ENCODE peak calls at places on chromosomes 2 and 18, in six cellular contexts. One of them, this sample, is unnamed.

GRCh38 chr2:150570712-150571111 is 83.2 kb upstream of the RND3 start:
- DNase-seq in SK-N-SH: no peak
- DNase-seq in GM12878: no peak
- DNase-seq in HepG2: no peak
- DNase-seq in K562: no peak
- DNase-seq in H1: no peak
- DNase-seq in this sample: no peak

GRCh38 chr2:231355802-231356473 is 39.6 kb upstream of the B3GNT7 start:
- DNase-seq in K562: no peak
- DNase-seq in H1: no peak
- DNase-seq in GM12878: no peak
- DNase-seq in HepG2: no peak
- DNase-seq in SK-N-SH: peak; percentile 77
- DNase-seq in this sample: no peak

GRCh38 chr18:76467371-76468190 is 27.5 kb downstream of the ZNF516 start:
- DNase-seq in H1: no peak
- DNase-seq in SK-N-SH: peak; percentile 43
- DNase-seq in K562: no peak
- DNase-seq in GM12878: no peak
- DNase-seq in HepG2: no peak
- DNase-seq in this sample: no peak

GRCh38 chr18:71131918-71132317 is 843.1 kb downstream of the SOCS6 start:
- DNase-seq in H1: no peak
- DNase-seq in K562: no peak
- DNase-seq in GM12878: no peak
- DNase-seq in SK-N-SH: no peak
- DNase-seq in HepG2: no peak
- DNase-seq in this sample: no peak

GRCh38 chr18:72868666-72869661 is 1.2 kb upstream of the NETO1 start:
- DNase-seq in GM12878: no peak
- DNase-seq in K562: no peak
- DNase-seq in HepG2: no peak
- DNase-seq in SK-N-SH: peak; percentile 24
- DNase-seq in H1: no peak
- DNase-seq in this sample: no peak

GRCh38 chr2:237358721-237359595 is 55.0 kb downstream of the COL6A3 start:
- DNase-seq in K562: no peak
- DNase-seq in GM12878: no peak
- DNase-seq in HepG2: no peak
- DNase-seq in SK-N-SH: no peak
- DNase-seq in H1: no peak
- DNase-seq in this sample: no peak

GRCh38 chr2:217785544-217786045 is 217.2 kb downstream of the TNS1 start:
- DNase-seq in GM12878: no peak
- DNase-seq in H1: peak; percentile 53
- DNase-seq in K562: peak; percentile 68
- DNase-seq in SK-N-SH: peak; percentile 90
- DNase-seq in HepG2: peak; percentile 55
- DNase-seq in this sample: peak; percentile 61

GRCh38 chr2:231926180-231926741 is at the start of gene NPPC:
- DNase-seq in GM12878: no peak
- DNase-seq in K562: peak; percentile 66
- DNase-seq in SK-N-SH: peak; percentile 93
- DNase-seq in H1: no peak
- DNase-seq in HepG2: peak; percentile 62
- DNase-seq in this sample: peak; percentile 81

GRCh38 chr18:58221060-58221725 is 177.2 kb downstream of the NEDD4L start:
- DNase-seq in H1: peak; percentile 39
- DNase-seq in HepG2: peak; percentile 81
- DNase-seq in SK-N-SH: no peak
- DNase-seq in K562: peak; percentile 82
- DNase-seq in GM12878: no peak
- DNase-seq in this sample: no peak

GRCh38 chr2:43344911-43345373 is 118.5 kb upstream of the ZFP36L2 start:
- DNase-seq in GM12878: no peak
- DNase-seq in HepG2: no peak
- DNase-seq in H1: no peak
- DNase-seq in SK-N-SH: peak; percentile 68
- DNase-seq in K562: no peak
- DNase-seq in this sample: no peak

GRCh38 chr18:29154758-29155725 is 978.1 kb upstream of the CDH2 start:
- DNase-seq in HepG2: no peak
- DNase-seq in K562: no peak
- DNase-seq in SK-N-SH: no peak
- DNase-seq in H1: no peak
- DNase-seq in GM12878: no peak
- DNase-seq in this sample: no peak

GRCh38 chr2:146661494-146662096 is 1183.2 kb upstream of the ACVR2A start:
- DNase-seq in HepG2: peak; percentile 23
- DNase-seq in K562: peak; percentile 6
- DNase-seq in SK-N-SH: peak; percentile 3
- DNase-seq in GM12878: no peak
- DNase-seq in H1: no peak
- DNase-seq in this sample: no peak

GRCh38 chr2:241728627-241729026 is 5.8 kb upstream of the D2HGDH start:
- DNase-seq in K562: no peak
- DNase-seq in HepG2: no peak
- DNase-seq in H1: no peak
- DNase-seq in SK-N-SH: peak; percentile 23
- DNase-seq in GM12878: no peak
- DNase-seq in this sample: no peak

GRCh38 chr2:212777020-212777491 is 238.5 kb upstream of the ERBB4 start:
- DNase-seq in GM12878: peak; percentile 17
- DNase-seq in H1: no peak
- DNase-seq in K562: no peak
- DNase-seq in HepG2: peak; percentile 6
- DNase-seq in SK-N-SH: peak; percentile 29
- DNase-seq in this sample: no peak

GRCh38 chr18:63897072-63897471 is 9.6 kb downstream of the SERPINB2 start:
- DNase-seq in H1: no peak
- DNase-seq in SK-N-SH: no peak
- DNase-seq in K562: no peak
- DNase-seq in GM12878: no peak
- DNase-seq in HepG2: no peak
- DNase-seq in this sample: no peak

GRCh38 chr2:222969491-222969890 is 82.5 kb upstream of the KCNE4 start:
- DNase-seq in GM12878: no peak
- DNase-seq in SK-N-SH: no peak
- DNase-seq in H1: no peak
- DNase-seq in K562: no peak
- DNase-seq in HepG2: no peak
- DNase-seq in this sample: no peak

GRCh38 chr2:99593692-99594427 is 104.0 kb upstream of the REV1 start:
- DNase-seq in H1: no peak
- DNase-seq in K562: no peak
- DNase-seq in GM12878: no peak
- DNase-seq in HepG2: no peak
- DNase-seq in SK-N-SH: no peak
- DNase-seq in this sample: no peak

GRCh38 chr2:10408649-10409579 is 39.2 kb downstream of the ODC1 start:
- DNase-seq in H1: peak; percentile 84
- DNase-seq in K562: peak; percentile 93
- DNase-seq in GM12878: peak; percentile 71
- DNase-seq in HepG2: peak; percentile 87
- DNase-seq in SK-N-SH: peak; percentile 97
- DNase-seq in this sample: peak; percentile 80

GRCh38 chr2:216205486-216205885 is 96.3 kb downstream of the XRCC5 start:
- DNase-seq in GM12878: no peak
- DNase-seq in SK-N-SH: no peak
- DNase-seq in HepG2: no peak
- DNase-seq in K562: no peak
- DNase-seq in H1: no peak
- DNase-seq in this sample: no peak

GRCh38 chr18:38350141-38350540 is 784.5 kb upstream of the CELF4 start:
- DNase-seq in H1: no peak
- DNase-seq in GM12878: no peak
- DNase-seq in K562: no peak
- DNase-seq in HepG2: no peak
- DNase-seq in SK-N-SH: no peak
- DNase-seq in this sample: no peak

GRCh38 chr2:86825728-86826386 is 35.1 kb upstream of the CD8A start:
- DNase-seq in HepG2: no peak
- DNase-seq in K562: no peak
- DNase-seq in SK-N-SH: no peak
- DNase-seq in H1: no peak
- DNase-seq in GM12878: no peak
- DNase-seq in this sample: no peak

GRCh38 chr2:142124706-142125105 is 6.1 kb downstream of the LRP1B start:
- DNase-seq in H1: no peak
- DNase-seq in HepG2: no peak
- DNase-seq in GM12878: no peak
- DNase-seq in K562: no peak
- DNase-seq in SK-N-SH: no peak
- DNase-seq in this sample: no peak

GRCh38 chr2:14881663-14882327 is 249.3 kb downstream of the LRATD1 start:
- DNase-seq in H1: no peak
- DNase-seq in GM12878: no peak
- DNase-seq in HepG2: no peak
- DNase-seq in K562: no peak
- DNase-seq in SK-N-SH: no peak
- DNase-seq in this sample: no peak

GRCh38 chr2:26685943-26686839 is 6.3 kb upstream of the KCNK3 start:
- DNase-seq in GM12878: no peak
- DNase-seq in SK-N-SH: no peak
- DNase-seq in K562: no peak
- DNase-seq in HepG2: no peak
- DNase-seq in H1: no peak
- DNase-seq in this sample: no peak

GRCh38 chr2:10452334-10452733 is 4.2 kb upstream of the ODC1 start:
- DNase-seq in H1: no peak
- DNase-seq in GM12878: no peak
- DNase-seq in HepG2: peak; percentile 72
- DNase-seq in SK-N-SH: peak; percentile 80
- DNase-seq in K562: no peak
- DNase-seq in this sample: no peak

GRCh38 chr2:84494070-84494469 is 22.2 kb upstream of the DNAH6 start:
- DNase-seq in K562: no peak
- DNase-seq in H1: no peak
- DNase-seq in HepG2: no peak
- DNase-seq in GM12878: no peak
- DNase-seq in SK-N-SH: no peak
- DNase-seq in this sample: no peak

GRCh38 chr2:234960091-234961088 is 8.6 kb downstream of the SH3BP4 start:
- DNase-seq in HepG2: no peak
- DNase-seq in SK-N-SH: no peak
- DNase-seq in K562: no peak
- DNase-seq in GM12878: no peak
- DNase-seq in H1: no peak
- DNase-seq in this sample: no peak
- TF ChIP-seq POLR2AphosphoS5 in HepG2: peak; percentile 18
- TF ChIP-seq POLR2AphosphoS5 in SK-N-SH: no peak
- TF ChIP-seq POLR2AphosphoS5 in K562: no peak
- TF ChIP-seq POLR2AphosphoS5 in GM12878: no peak
- TF ChIP-seq POLR2AphosphoS5 in H1: no peak
- TF ChIP-seq POLR2AphosphoS5 in this sample: no peak

GRCh38 chr2:174158003-174158402 is 90.3 kb downstream of the OLA1 start:
- DNase-seq in SK-N-SH: peak; percentile 44
- DNase-seq in HepG2: peak; percentile 68
- DNase-seq in K562: peak; percentile 64
- DNase-seq in H1: no peak
- DNase-seq in GM12878: peak; percentile 16
- DNase-seq in this sample: peak; percentile 14
- TF ChIP-seq TAF1 in SK-N-SH: no peak
- TF ChIP-seq TAF1 in HepG2: no peak
- TF ChIP-seq TAF1 in K562: no peak
- TF ChIP-seq TAF1 in H1: no peak
- TF ChIP-seq TAF1 in GM12878: no peak
- TF ChIP-seq TAF1 in this sample: no peak

GRCh38 chr2:201130524-201131186 is 14.7 kb downstream of the CFLAR start:
- DNase-seq in SK-N-SH: no peak
- DNase-seq in H1: no peak
- DNase-seq in HepG2: no peak
- DNase-seq in GM12878: no peak
- DNase-seq in K562: no peak
- DNase-seq in this sample: no peak

GRCh38 chr2:201127570-201127969 is 11.6 kb downstream of the CFLAR start:
- DNase-seq in GM12878: no peak
- DNase-seq in H1: no peak
- DNase-seq in K562: no peak
- DNase-seq in HepG2: no peak
- DNase-seq in SK-N-SH: no peak
- DNase-seq in this sample: no peak

GRCh38 chr2:201126308-201127127 is 10.6 kb downstream of the CFLAR start:
- DNase-seq in GM12878: no peak
- DNase-seq in K562: no peak
- DNase-seq in SK-N-SH: no peak
- DNase-seq in H1: no peak
- DNase-seq in HepG2: no peak
- DNase-seq in this sample: no peak

GRCh38 chr2:201127128-201127521 is 11.2 kb downstream of the CFLAR start:
- DNase-seq in HepG2: no peak
- DNase-seq in K562: no peak
- DNase-seq in GM12878: no peak
- DNase-seq in H1: no peak
- DNase-seq in SK-N-SH: no peak
- DNase-seq in this sample: no peak

GRCh38 chr2:201129044-201129505 is 13.1 kb downstream of the CFLAR start:
- DNase-seq in GM12878: no peak
- DNase-seq in H1: no peak
- DNase-seq in K562: no peak
- DNase-seq in SK-N-SH: no peak
- DNase-seq in HepG2: peak; percentile 78
- DNase-seq in this sample: no peak
- TF ChIP-seq POLR2AphosphoS5 in GM12878: peak; percentile 85
- TF ChIP-seq POLR2AphosphoS5 in H1: no peak
- TF ChIP-seq POLR2AphosphoS5 in K562: no peak
- TF ChIP-seq POLR2AphosphoS5 in SK-N-SH: peak; percentile 22
- TF ChIP-seq POLR2AphosphoS5 in HepG2: no peak
- TF ChIP-seq POLR2AphosphoS5 in this sample: peak; percentile 65

GRCh38 chr18:74896390-74896991 is 298.8 kb downstream of the ZNF407 start:
- DNase-seq in H1: no peak
- DNase-seq in GM12878: no peak
- DNase-seq in K562: no peak
- DNase-seq in SK-N-SH: peak; percentile 20
- DNase-seq in HepG2: peak; percentile 62
- DNase-seq in this sample: no peak
- TF ChIP-seq TAF1 in H1: no peak
- TF ChIP-seq TAF1 in GM12878: no peak
- TF ChIP-seq TAF1 in K562: no peak
- TF ChIP-seq TAF1 in SK-N-SH: no peak
- TF ChIP-seq TAF1 in HepG2: no peak
- TF ChIP-seq TAF1 in this sample: no peak

DNA sequence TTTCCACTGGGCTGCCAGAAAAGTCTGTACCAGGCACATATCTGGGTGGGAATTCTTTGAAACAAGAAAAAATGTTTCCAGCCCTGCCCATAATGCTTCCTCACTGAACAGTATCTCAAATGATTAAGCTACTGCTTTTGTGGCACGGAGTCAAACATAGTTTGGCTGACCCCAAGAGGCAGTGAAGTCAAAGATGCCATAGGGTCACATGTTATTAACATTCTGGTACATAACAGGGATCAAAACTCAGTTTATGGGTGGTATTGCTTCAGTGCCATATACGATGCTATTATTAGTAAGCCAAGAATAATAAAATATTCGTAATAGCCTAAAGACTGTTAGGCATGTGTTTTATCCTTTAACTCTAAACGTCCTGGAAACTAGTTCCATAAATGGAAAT is 112.4 kb downstream of the FEZ2 start:
- DNase-seq in HepG2: no peak
- DNase-seq in SK-N-SH: no peak
- DNase-seq in H1: no peak
- DNase-seq in GM12878: no peak
- DNase-seq in K562: no peak
- DNase-seq in this sample: no peak
- TF ChIP-seq POLR2AphosphoS5 in HepG2: no peak
- TF ChIP-seq POLR2AphosphoS5 in SK-N-SH: peak; percentile 46
- TF ChIP-seq POLR2AphosphoS5 in H1: no peak
- TF ChIP-seq POLR2AphosphoS5 in GM12878: no peak
- TF ChIP-seq POLR2AphosphoS5 in K562: no peak
- TF ChIP-seq POLR2AphosphoS5 in this sample: no peak

This sample was measured in GM12891.